ENCODE peak calls at places on chromosome 18, in seven cellular contexts. N is Caco-2, C is WERI-Rb-1, X is AG09309, Z is adrenal gland, V is thyroid gland, J is GM12865. F is an unnamed sample.
A peak's percentile ranks its signal among the peaks of the same experiment; 100 is the strongest.

GRCh38 chr18:27685807-27686412 is 491.0 kb downstream of the CDH2 start:
- DNase-seq in N (peak; percentile 31), C (peak; percentile 43), X (peak; percentile 4), Z (peak; percentile 55), V (peak; percentile 17), J (peak; percentile 26), F (peak; percentile 42)

GRCh38 chr18:12621737-12622306 is 36.1 kb downstream of the SPIRE1 start:
- DNase-seq in N (no peak), C (no peak), X (no peak), Z (no peak), V (no peak), J (no peak), F (peak; percentile 84)

GRCh38 chr18:3794537-3795348 is 344.8 kb downstream of the TGIF1 start:
- DNase-seq in N (no peak), C (no peak), X (peak; percentile 81), Z (no peak), V (no peak), J (peak; percentile 3), F (peak; percentile 78)

GRCh38 chr18:32714571-32715148 is 58.2 kb downstream of the KLHL14 start:
- DNase-seq in N (peak; percentile 31), C (peak; percentile 39), X (peak; percentile 8), Z (peak; percentile 45), V (peak; percentile 57), J (peak; percentile 68), F (peak; percentile 44)

GRCh38 chr18:10116574-10116973 is 202.8 kb downstream of the VAPA start:
- DNase-seq in N (peak; percentile 53), C (no peak), X (no peak), Z (no peak), V (no peak), J (no peak), F (peak; percentile 41)

GRCh38 chr18:37844209-37844970 is 278.8 kb upstream of the CELF4 start:
- DNase-seq in N (no peak), C (no peak), X (no peak), Z (no peak), V (no peak), J (no peak), F (no peak)

GRCh38 chr18:59623456-59624383 is 73.5 kb downstream of the CCBE1 start:
- DNase-seq in N (no peak), C (no peak), X (no peak), Z (peak; percentile 54), V (no peak), J (no peak), F (peak; percentile 79)

GRCh38 chr18:55054591-55054990 is 95.3 kb upstream of the CCDC68 start:
- DNase-seq in N (no peak), C (no peak), X (no peak), Z (no peak), V (no peak), J (no peak), F (peak; percentile 87)

GRCh38 chr18:4842287-4842686 is 354.8 kb downstream of the AKAIN1 start:
- DNase-seq in N (no peak), C (no peak), X (no peak), Z (no peak), V (no peak), J (no peak), F (no peak)

GRCh38 chr18:47248610-47249343 is 2.7 kb downstream of the SKOR2 start:
- DNase-seq in N (no peak), C (no peak), X (no peak), Z (no peak), V (no peak), J (no peak), F (no peak)

GRCh38 chr18:22176622-22177495 is 7.5 kb downstream of the GATA6 start:
- DNase-seq in N (no peak), C (no peak), X (no peak), Z (peak; percentile 65), V (no peak), J (no peak), F (no peak)
- H3K4me3 ChIP-seq in N (no peak overlapping the region), C (no peak overlapping the region), X (no peak overlapping the region), Z (peak overlapping the region; percentile 77), V (peak overlapping the region; percentile 15), J (no peak overlapping the region), F (peak overlapping the region; percentile 16)

DNA sequence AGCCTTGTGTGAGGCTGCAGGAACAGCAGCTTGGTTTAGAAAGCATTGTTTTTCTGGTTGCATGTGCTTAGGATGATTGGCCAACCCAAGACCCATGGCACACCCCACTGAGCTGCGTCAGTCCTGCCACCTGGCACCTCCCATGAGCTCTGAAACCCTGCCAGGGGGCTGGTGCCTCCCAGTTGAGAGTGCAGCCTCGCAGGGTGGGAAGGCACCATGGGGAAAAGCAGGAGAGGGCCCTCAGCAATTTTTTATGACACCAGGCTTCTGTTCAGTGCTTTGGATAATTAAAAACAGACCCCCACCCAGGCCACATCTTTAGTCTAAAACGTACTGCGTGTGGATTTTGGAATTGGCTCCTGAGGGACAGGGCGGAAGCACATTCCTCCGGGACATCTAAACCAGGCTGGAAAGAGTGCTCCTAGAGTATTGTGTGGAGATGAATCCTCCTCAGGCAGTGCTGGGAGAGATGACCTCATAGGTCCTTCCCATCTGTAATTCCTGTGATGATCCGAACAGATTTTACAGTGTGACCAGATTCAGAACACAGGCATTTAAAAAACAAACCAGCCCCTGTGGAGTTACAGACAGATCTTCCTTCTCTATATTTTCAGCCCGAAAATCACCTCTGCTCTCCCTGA is 438.3 kb downstream of the ZNF521 start:
- DNase-seq in N (no peak), C (no peak), X (no peak), Z (no peak), V (no peak), J (no peak), F (peak; percentile 52)
- H3K4me3 ChIP-seq in N (no peak overlapping the region), C (no peak overlapping the region), X (no peak overlapping the region), Z (no peak overlapping the region), V (no peak overlapping the region), J (no peak overlapping the region), F (no peak overlapping the region)

DNA sequence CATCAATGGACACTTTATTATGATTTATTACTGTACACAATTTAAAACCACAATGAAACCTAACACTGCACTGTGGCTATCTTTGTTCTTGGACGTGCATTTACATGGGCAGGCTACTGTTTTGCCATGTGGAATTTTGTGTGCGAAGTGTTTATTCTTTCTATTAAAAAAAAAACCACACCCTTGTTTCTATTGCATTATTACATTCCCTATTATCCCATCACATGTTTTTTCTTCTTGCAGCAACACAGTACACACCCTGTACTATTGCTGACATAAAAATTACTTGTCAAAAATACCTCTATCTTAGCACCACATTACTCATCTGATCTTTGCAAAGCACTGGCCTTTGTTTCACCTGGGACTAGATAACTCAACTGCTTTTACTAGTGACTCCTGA is 1.5 kb downstream of the RNF152 start:
- DNase-seq in N (no peak), C (no peak), X (no peak), Z (no peak), V (no peak), J (no peak), F (peak; percentile 42)
- H3K4me3 ChIP-seq in N (no peak overlapping the region), C (no peak overlapping the region), X (no peak overlapping the region), Z (peak overlapping the region; percentile 69), V (no peak overlapping the region), J (no peak overlapping the region), F (no peak overlapping the region)

DNA sequence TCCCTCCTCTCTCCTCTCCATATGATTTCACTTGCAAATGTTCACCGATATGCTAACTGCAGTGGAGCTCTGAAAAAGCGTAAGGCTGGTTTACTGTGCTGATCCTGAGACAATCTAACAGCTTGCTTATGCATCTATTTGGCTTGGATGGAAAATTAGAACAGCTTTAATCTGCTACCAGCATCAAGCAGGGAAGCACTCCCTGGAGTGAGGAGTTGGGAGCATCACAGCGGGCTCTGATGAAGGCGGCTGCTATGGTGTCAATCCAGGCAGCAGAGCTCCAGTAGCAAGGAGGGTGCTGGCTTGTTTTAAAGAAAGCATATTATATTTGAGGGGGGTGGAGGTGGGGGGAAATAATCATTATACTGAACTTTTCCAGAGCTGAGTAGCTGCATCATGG is 159.1 kb upstream of the SMIM21 start:
- DNase-seq in N (no peak), C (no peak), X (no peak), Z (no peak), V (no peak), J (no peak), F (no peak)
- H3K4me3 ChIP-seq in N (no peak overlapping the region), C (no peak overlapping the region), X (no peak overlapping the region), Z (no peak overlapping the region), V (no peak overlapping the region), J (no peak overlapping the region), F (no peak overlapping the region)

GRCh38 chr18:77099501-77100370 is 32.8 kb downstream of the MBP start:
- DNase-seq in N (no peak), C (no peak), X (no peak), Z (no peak), V (no peak), J (peak; percentile 57), F (no peak)
- H3K4me3 ChIP-seq in N (no peak overlapping the region), C (no peak overlapping the region), X (no peak overlapping the region), Z (no peak overlapping the region), V (no peak overlapping the region), J (no peak overlapping the region), F (no peak overlapping the region)

GRCh38 chr18:48541747-48542108 is 2.9 kb downstream of the CTIF start:
- DNase-seq in N (no peak), C (no peak), X (no peak), Z (no peak), V (no peak), J (no peak), F (no peak)
- H3K4me3 ChIP-seq in N (no peak overlapping the region), C (peak overlapping the region; percentile 89), X (peak overlapping the region; percentile 99), Z (no peak overlapping the region), V (no peak overlapping the region), J (no peak overlapping the region), F (peak overlapping the region; percentile 97)